ENCODE peak calls at places on chromosome 13, in ten cellular contexts. G, S, Q, L, J, K, U, R, F and O are unnamed samples.
A peak's percentile ranks its signal among the peaks of the same experiment; 100 is the strongest.

GRCh38 chr13:46668302-46668720 is 115.3 kb downstream of the LRCH1 start:
- DNase-seq in U (no peak), L (no peak), R (peak; percentile 94), Q (no peak), F (no peak), G (no peak), J (peak; percentile 91), S (no peak), K (peak; percentile 29), O (peak; percentile 78)

GRCh38 chr13:23678768-23679167 is 108.6 kb downstream of the TNFRSF19 start:
- DNase-seq in S (no peak), R (no peak), Q (no peak), K (no peak), G (no peak), J (no peak), U (no peak), L (no peak), F (no peak), O (no peak)

GRCh38 chr13:33138441-33138840 is 122.2 kb downstream of the KL start:
- DNase-seq in J (no peak), U (no peak), S (no peak), G (no peak), R (no peak), Q (no peak), K (no peak), F (no peak), L (no peak), O (no peak)

GRCh38 chr13:39600766-39601165 is 2.2 kb downstream of the LHFPL6 start:
- DNase-seq in G (no peak), J (peak; percentile 33), U (no peak), K (peak; percentile 21), L (no peak), R (no peak), F (no peak), Q (peak; percentile 41), S (no peak), O (no peak)

GRCh38 chr13:40789275-40790231 is at the start of gene SLC25A15:
- DNase-seq in S (peak; percentile 65), R (peak; percentile 79), K (peak; percentile 85), Q (peak; percentile 69), U (peak; percentile 75), G (peak; percentile 29), J (peak; percentile 89), F (peak; percentile 75), L (no peak), O (peak; percentile 96)

GRCh38 chr13:95485518-95486144 is 66.9 kb upstream of the CLDN10 start:
- DNase-seq in R (no peak), J (no peak), S (no peak), G (no peak), Q (no peak), U (no peak), F (no peak), K (no peak), L (no peak), O (no peak)

GRCh38 chr13:109904218-109904617 is 117.8 kb upstream of the IRS2 start:
- DNase-seq in S (no peak), K (no peak), F (no peak), R (no peak), U (no peak), J (no peak), G (no peak), Q (no peak), L (no peak), O (no peak)

GRCh38 chr13:36769126-36769525 is 49.9 kb upstream of the RFXAP start:
- DNase-seq in F (no peak), U (no peak), J (no peak), R (no peak), S (no peak), Q (no peak), G (no peak), L (no peak), K (no peak), O (no peak)